ENCODE peak calls at places on chromosomes 3 and 15, in nine cellular contexts. T is stimulated activated CD8-positive, alpha-beta memory T cell treated with anti-CD3 and anti-CD28 coated beads, Interleukin-12 subunit alpha, Interleukin-12 subunit beta, amount 100 ng/mL, for 4 hours; H is GM13976; M is GM03348; W is anterior cingulate cortex; N is nephron progenitor cell; J is NT2/D1; U is mesothelial cell of epicardium; F is skeletal muscle cell. Y is an unnamed sample.

GRCh38 chr3:145807990-145808389 is 353.0 kb downstream of the PLOD2 start:
- DNase-seq in T (no peak), H (peak), M (no peak), W (no peak), N (no peak), J (no peak), U (peak), F (peak), Y (no peak)

GRCh38 chr15:47718474-47719440 is 1.5 kb downstream of the SEMA6D start:
- DNase-seq in T (no peak), H (no peak), M (peak), W (peak), N (peak), J (no peak), U (no peak), F (peak), Y (no peak)

GRCh38 chr3:168249048-168249538 is 153.4 kb upstream of the GOLIM4 start:
- DNase-seq in T (no peak), H (peak), M (peak), W (no peak), N (no peak), J (no peak), U (no peak), F (no peak), Y (no peak)

GRCh38 chr3:123151251-123151705 is 50.5 kb upstream of the SEC22A start:
- DNase-seq in T (no peak), H (no peak), M (no peak), W (no peak), N (no peak), J (no peak), U (no peak), F (no peak), Y (no peak)

GRCh38 chr3:4990061-4990460 is 10.8 kb downstream of the BHLHE40 start:
- DNase-seq in T (no peak), H (no peak), M (no peak), W (no peak), N (no peak), J (no peak), U (no peak), F (no peak), Y (no peak)

GRCh38 chr3:152443212-152444023 is 174.7 kb downstream of the MBNL1 start:
- DNase-seq in T (no peak), H (no peak), M (no peak), W (no peak), N (no peak), J (no peak), U (no peak), F (no peak), Y (no peak)

GRCh38 chr3:123365450-123366143 is 83.3 kb downstream of the ADCY5 start:
- DNase-seq in T (no peak), H (no peak), M (no peak), W (no peak), N (peak), J (peak), U (no peak), F (no peak), Y (no peak)

GRCh38 chr3:130866327-130866726 is 27.6 kb upstream of the ATP2C1 start:
- DNase-seq in T (no peak), H (no peak), M (no peak), W (no peak), N (no peak), J (no peak), U (no peak), F (no peak), Y (no peak)

GRCh38 chr3:102444101-102444500 is 9.3 kb downstream of the ZPLD1 start:
- DNase-seq in T (no peak), H (no peak), M (peak), W (no peak), N (no peak), J (no peak), U (no peak), F (peak), Y (no peak)

GRCh38 chr15:31147943-31148621 is 46.6 kb upstream of the TRPM1 start:
- DNase-seq in T (no peak), H (no peak), M (no peak), W (no peak), N (no peak), J (no peak), U (peak), F (no peak), Y (no peak)

GRCh38 chr3:13018561-13019242 is 54.5 kb downstream of the IQSEC1 start:
- DNase-seq in T (no peak), H (no peak), M (no peak), W (no peak), N (no peak), J (no peak), U (no peak), F (no peak), Y (no peak)

GRCh38 chr3:23254875-23255274 is 51.7 kb downstream of the UBE2E2 start:
- DNase-seq in T (no peak), H (no peak), M (no peak), W (no peak), N (no peak), J (no peak), U (no peak), F (no peak), Y (no peak)

GRCh38 chr3:126021224-126021623 is 52.2 kb downstream of the ROPN1B start:
- DNase-seq in T (no peak), H (no peak), M (no peak), W (no peak), N (no peak), J (no peak), U (no peak), F (no peak), Y (no peak)

GRCh38 chr3:52533623-52534280 is at the start of gene NT5DC2:
- DNase-seq in T (peak), H (peak), M (peak), W (peak), N (peak), J (peak), U (peak), F (peak), Y (peak)

GRCh38 chr3:171679011-171679492 is 131.2 kb downstream of the PLD1 start:
- DNase-seq in T (no peak), H (no peak), M (no peak), W (no peak), N (no peak), J (no peak), U (no peak), F (no peak), Y (no peak)

GRCh38 chr15:98858610-98859023 is 149.0 kb downstream of the PGPEP1L start:
- DNase-seq in T (no peak), H (no peak), M (no peak), W (no peak), N (no peak), J (no peak), U (no peak), F (no peak), Y (no peak)

GRCh38 chr15:68299436-68299835 is 21.9 kb downstream of the FEM1B start:
- DNase-seq in T (no peak), H (no peak), M (no peak), W (no peak), N (no peak), J (no peak), U (no peak), F (no peak), Y (no peak)

GRCh38 chr3:119794971-119795612 is 13.2 kb downstream of the NR1I2 start:
- DNase-seq in T (no peak), H (no peak), M (no peak), W (no peak), N (peak), J (peak), U (no peak), F (no peak), Y (no peak)

GRCh38 chr3:96334779-96335178 is 479.6 kb upstream of the EPHA6 start:
- DNase-seq in T (no peak), H (no peak), M (no peak), W (no peak), N (no peak), J (no peak), U (no peak), F (no peak), Y (no peak)

GRCh38 chr15:74468341-74469032 is 7.5 kb upstream of the UBL7 start:
- DNase-seq in T (no peak), H (no peak), M (no peak), W (no peak), N (no peak), J (no peak), U (no peak), F (no peak), Y (no peak)